ENCODE peak calls at places on chromosomes 7 and 10, in ten cellular contexts. One of them, this sample, is unnamed. For H3K27me3 and H3K9me3, the result is how much of the 10 kb centered on the place peaks cover.

GRCh38 chr10:128525444-128525843 is 399.2 kb upstream of the MKI67 start:
- DNase-seq in uterus: no peak
- DNase-seq in fibroblast of lung: no peak
- DNase-seq in esophagus squamous epithelium: no peak
- DNase-seq in neural progenitor cell: no peak
- DNase-seq in osteoblast: no peak
- DNase-seq in adrenal gland: no peak
- DNase-seq in AG04450: no peak
- DNase-seq in WERI-Rb-1: no peak
- DNase-seq in stomach: no peak
- DNase-seq in this sample: no peak

GRCh38 chr7:2019693-2020511 is 212.8 kb downstream of the MAD1L1 start:
- DNase-seq in esophagus squamous epithelium: peak
- DNase-seq in adrenal gland: peak
- DNase-seq in fibroblast of lung: peak
- DNase-seq in osteoblast: peak
- DNase-seq in AG04450: peak
- DNase-seq in neural progenitor cell: no peak
- DNase-seq in WERI-Rb-1: peak
- DNase-seq in uterus: peak
- DNase-seq in stomach: no peak
- DNase-seq in this sample: peak

GRCh38 chr7:64951250-64951848 is 39.5 kb downstream of the ZNF117 start:
- DNase-seq in esophagus squamous epithelium: no peak
- DNase-seq in AG04450: peak
- DNase-seq in fibroblast of lung: peak
- DNase-seq in stomach: no peak
- DNase-seq in uterus: no peak
- DNase-seq in osteoblast: peak
- DNase-seq in neural progenitor cell: peak
- DNase-seq in adrenal gland: no peak
- DNase-seq in WERI-Rb-1: no peak
- DNase-seq in this sample: no peak

GRCh38 chr7:68537228-68538071 is 1060.8 kb upstream of the AUTS2 start:
- DNase-seq in WERI-Rb-1: peak
- DNase-seq in osteoblast: peak
- DNase-seq in fibroblast of lung: no peak
- DNase-seq in stomach: no peak
- DNase-seq in AG04450: no peak
- DNase-seq in adrenal gland: no peak
- DNase-seq in neural progenitor cell: no peak
- DNase-seq in uterus: no peak
- DNase-seq in esophagus squamous epithelium: no peak
- DNase-seq in this sample: no peak

GRCh38 chr7:51045319-51046102 is 262.8 kb upstream of the GRB10 start:
- DNase-seq in uterus: no peak
- DNase-seq in WERI-Rb-1: no peak
- DNase-seq in esophagus squamous epithelium: no peak
- DNase-seq in stomach: no peak
- DNase-seq in fibroblast of lung: peak
- DNase-seq in AG04450: peak
- DNase-seq in osteoblast: peak
- DNase-seq in neural progenitor cell: no peak
- DNase-seq in adrenal gland: no peak
- DNase-seq in this sample: no peak

GRCh38 chr7:28298870-28299484 is 113.3 kb upstream of the CREB5 start:
- DNase-seq in adrenal gland: peak
- DNase-seq in WERI-Rb-1: peak
- DNase-seq in stomach: no peak
- DNase-seq in esophagus squamous epithelium: no peak
- DNase-seq in fibroblast of lung: peak
- DNase-seq in uterus: no peak
- DNase-seq in osteoblast: no peak
- DNase-seq in AG04450: no peak
- DNase-seq in neural progenitor cell: peak
- DNase-seq in this sample: no peak

GRCh38 chr10:44818721-44819127 is 92.4 kb upstream of the TMEM72 start:
- DNase-seq in AG04450: no peak
- DNase-seq in esophagus squamous epithelium: no peak
- DNase-seq in osteoblast: no peak
- DNase-seq in stomach: no peak
- DNase-seq in uterus: no peak
- DNase-seq in adrenal gland: no peak
- DNase-seq in fibroblast of lung: peak
- DNase-seq in neural progenitor cell: peak
- DNase-seq in WERI-Rb-1: no peak
- DNase-seq in this sample: no peak

GRCh38 chr10:126521354-126521753 is 133.1 kb upstream of the ADAM12 start:
- DNase-seq in osteoblast: no peak
- DNase-seq in adrenal gland: no peak
- DNase-seq in fibroblast of lung: peak
- DNase-seq in neural progenitor cell: no peak
- DNase-seq in esophagus squamous epithelium: no peak
- DNase-seq in WERI-Rb-1: no peak
- DNase-seq in uterus: no peak
- DNase-seq in AG04450: no peak
- DNase-seq in stomach: no peak
- DNase-seq in this sample: no peak

GRCh38 chr10:1643911-1644810 is 93.2 kb downstream of the ADARB2 start:
- DNase-seq in adrenal gland: no peak
- DNase-seq in esophagus squamous epithelium: no peak
- DNase-seq in stomach: no peak
- DNase-seq in WERI-Rb-1: no peak
- DNase-seq in AG04450: no peak
- DNase-seq in uterus: no peak
- DNase-seq in neural progenitor cell: no peak
- DNase-seq in osteoblast: peak
- DNase-seq in fibroblast of lung: no peak
- DNase-seq in this sample: no peak

GRCh38 chr10:117424789-117425649 is 49.8 kb upstream of the PDZD8 start:
- DNase-seq in fibroblast of lung: no peak
- DNase-seq in esophagus squamous epithelium: no peak
- DNase-seq in WERI-Rb-1: no peak
- DNase-seq in stomach: no peak
- DNase-seq in uterus: no peak
- DNase-seq in neural progenitor cell: peak
- DNase-seq in AG04450: no peak
- DNase-seq in osteoblast: no peak
- DNase-seq in adrenal gland: no peak
- DNase-seq in this sample: no peak

GRCh38 chr10:81018898-81019890 is 481.5 kb downstream of the SH2D4B start:
- DNase-seq in osteoblast: peak
- DNase-seq in uterus: no peak
- DNase-seq in adrenal gland: peak
- DNase-seq in fibroblast of lung: peak
- DNase-seq in stomach: no peak
- DNase-seq in WERI-Rb-1: peak
- DNase-seq in esophagus squamous epithelium: no peak
- DNase-seq in neural progenitor cell: peak
- DNase-seq in AG04450: no peak
- DNase-seq in this sample: no peak

GRCh38 chr10:133230387-133231195 is 574 bp downstream of the UTF1 start:
- DNase-seq in osteoblast: no peak
- DNase-seq in adrenal gland: no peak
- DNase-seq in neural progenitor cell: peak
- DNase-seq in fibroblast of lung: no peak
- DNase-seq in stomach: no peak
- DNase-seq in WERI-Rb-1: no peak
- DNase-seq in esophagus squamous epithelium: no peak
- DNase-seq in uterus: no peak
- DNase-seq in AG04450: no peak
- DNase-seq in this sample: no peak

DNA sequence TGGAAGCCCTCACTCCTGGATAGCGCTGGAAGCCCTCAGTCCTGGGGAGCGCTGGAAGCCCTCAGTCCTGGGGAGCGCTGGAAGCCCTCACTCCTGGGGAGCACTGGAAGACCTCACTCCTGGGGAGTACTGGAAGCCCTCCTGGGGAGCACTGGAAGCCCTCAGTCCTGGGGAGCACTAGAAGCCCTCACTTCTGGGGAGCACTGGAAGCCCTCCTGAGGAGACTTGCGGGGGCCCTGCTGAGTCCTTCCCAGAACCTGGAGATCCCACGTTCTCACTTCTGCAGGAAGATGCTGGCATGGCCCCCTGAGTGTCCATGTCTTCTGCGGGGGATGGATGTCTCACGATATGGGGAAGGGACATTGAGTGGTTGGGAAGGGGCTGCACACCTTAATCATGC is 267.1 kb downstream of the TCERG1L start:
- DNase-seq in esophagus squamous epithelium: no peak
- DNase-seq in stomach: no peak
- DNase-seq in adrenal gland: no peak
- DNase-seq in AG04450: no peak
- DNase-seq in WERI-Rb-1: no peak
- DNase-seq in fibroblast of lung: no peak
- DNase-seq in uterus: no peak
- DNase-seq in neural progenitor cell: no peak
- DNase-seq in osteoblast: no peak
- DNase-seq in this sample: peak
- H3K27me3 ChIP-seq in esophagus squamous epithelium: under half
- H3K27me3 ChIP-seq in stomach: under half
- H3K27me3 ChIP-seq in adrenal gland: under half
- H3K27me3 ChIP-seq in AG04450: under half
- H3K27me3 ChIP-seq in WERI-Rb-1: under half
- H3K27me3 ChIP-seq in fibroblast of lung: under half
- H3K27me3 ChIP-seq in uterus: under half
- H3K27me3 ChIP-seq in neural progenitor cell: under half
- H3K27me3 ChIP-seq in osteoblast: under half
- H3K27me3 ChIP-seq in this sample: under half

GRCh38 chr7:71521506-71521905 is 389.6 kb downstream of the GALNT17 start:
- DNase-seq in fibroblast of lung: peak
- DNase-seq in adrenal gland: no peak
- DNase-seq in WERI-Rb-1: peak
- DNase-seq in osteoblast: no peak
- DNase-seq in uterus: peak
- DNase-seq in AG04450: no peak
- DNase-seq in neural progenitor cell: no peak
- DNase-seq in esophagus squamous epithelium: no peak
- DNase-seq in stomach: no peak
- DNase-seq in this sample: no peak
- TF ChIP-seq CTCF in fibroblast of lung: no peak
- TF ChIP-seq CTCF in adrenal gland: no peak
- TF ChIP-seq CTCF in WERI-Rb-1: no peak
- TF ChIP-seq CTCF in osteoblast: no peak
- TF ChIP-seq CTCF in uterus: no peak
- TF ChIP-seq CTCF in AG04450: no peak
- TF ChIP-seq CTCF in neural progenitor cell: no peak
- TF ChIP-seq CTCF in esophagus squamous epithelium: no peak
- TF ChIP-seq CTCF in stomach: no peak
- TF ChIP-seq CTCF in this sample: no peak

DNA sequence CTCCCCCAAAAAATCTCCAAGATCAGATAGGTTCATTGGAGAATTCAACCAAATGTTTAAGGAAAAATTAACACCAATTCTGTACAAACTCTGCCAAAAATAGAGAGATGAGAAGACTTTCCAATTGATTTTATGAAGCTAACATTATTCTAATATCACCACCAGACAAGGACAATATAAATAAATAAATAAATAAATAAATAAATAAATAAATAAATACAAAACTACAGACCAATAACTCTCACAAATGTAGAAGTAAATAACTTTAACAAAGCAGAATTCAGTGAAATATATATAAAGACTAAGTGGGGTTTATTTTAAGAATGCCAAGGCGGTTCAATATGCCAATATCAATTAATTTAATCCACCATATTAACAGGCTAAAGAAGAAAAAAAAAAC is 425.9 kb upstream of the GHITM start:
- DNase-seq in fibroblast of lung: no peak
- DNase-seq in osteoblast: no peak
- DNase-seq in adrenal gland: no peak
- DNase-seq in esophagus squamous epithelium: no peak
- DNase-seq in uterus: no peak
- DNase-seq in WERI-Rb-1: no peak
- DNase-seq in AG04450: no peak
- DNase-seq in stomach: no peak
- DNase-seq in neural progenitor cell: no peak
- DNase-seq in this sample: no peak
- H3K9me3 ChIP-seq in fibroblast of lung: under half
- H3K9me3 ChIP-seq in osteoblast: under half
- H3K9me3 ChIP-seq in adrenal gland: under half
- H3K9me3 ChIP-seq in esophagus squamous epithelium: under half
- H3K9me3 ChIP-seq in uterus: under half
- H3K9me3 ChIP-seq in WERI-Rb-1: under half
- H3K9me3 ChIP-seq in AG04450: under half
- H3K9me3 ChIP-seq in stomach: under half
- H3K9me3 ChIP-seq in neural progenitor cell: under half
- H3K9me3 ChIP-seq in this sample: under half

GRCh38 chr7:111568419-111568818 is 6.1 kb upstream of the IMMP2L start:
- DNase-seq in fibroblast of lung: no peak
- DNase-seq in neural progenitor cell: no peak
- DNase-seq in stomach: no peak
- DNase-seq in uterus: no peak
- DNase-seq in osteoblast: no peak
- DNase-seq in WERI-Rb-1: no peak
- DNase-seq in adrenal gland: no peak
- DNase-seq in esophagus squamous epithelium: no peak
- DNase-seq in AG04450: no peak
- DNase-seq in this sample: no peak

GRCh38 chr7:111561659-111561908 is 708 bp downstream of the IMMP2L start:
- DNase-seq in esophagus squamous epithelium: no peak
- DNase-seq in stomach: no peak
- DNase-seq in uterus: no peak
- DNase-seq in AG04450: no peak
- DNase-seq in fibroblast of lung: peak
- DNase-seq in WERI-Rb-1: no peak
- DNase-seq in neural progenitor cell: no peak
- DNase-seq in adrenal gland: no peak
- DNase-seq in osteoblast: peak
- DNase-seq in this sample: no peak

GRCh38 chr7:111561909-111562732 is at the start of gene IMMP2L:
- DNase-seq in esophagus squamous epithelium: peak
- DNase-seq in fibroblast of lung: peak
- DNase-seq in osteoblast: peak
- DNase-seq in adrenal gland: peak
- DNase-seq in WERI-Rb-1: peak
- DNase-seq in stomach: peak
- DNase-seq in AG04450: peak
- DNase-seq in uterus: peak
- DNase-seq in neural progenitor cell: peak
- DNase-seq in this sample: peak

GRCh38 chr7:111560773-111561658 is 1.3 kb downstream of the IMMP2L start:
- DNase-seq in fibroblast of lung: peak
- DNase-seq in adrenal gland: no peak
- DNase-seq in esophagus squamous epithelium: no peak
- DNase-seq in uterus: no peak
- DNase-seq in AG04450: no peak
- DNase-seq in osteoblast: no peak
- DNase-seq in WERI-Rb-1: no peak
- DNase-seq in stomach: no peak
- DNase-seq in neural progenitor cell: peak
- DNase-seq in this sample: no peak

DNA sequence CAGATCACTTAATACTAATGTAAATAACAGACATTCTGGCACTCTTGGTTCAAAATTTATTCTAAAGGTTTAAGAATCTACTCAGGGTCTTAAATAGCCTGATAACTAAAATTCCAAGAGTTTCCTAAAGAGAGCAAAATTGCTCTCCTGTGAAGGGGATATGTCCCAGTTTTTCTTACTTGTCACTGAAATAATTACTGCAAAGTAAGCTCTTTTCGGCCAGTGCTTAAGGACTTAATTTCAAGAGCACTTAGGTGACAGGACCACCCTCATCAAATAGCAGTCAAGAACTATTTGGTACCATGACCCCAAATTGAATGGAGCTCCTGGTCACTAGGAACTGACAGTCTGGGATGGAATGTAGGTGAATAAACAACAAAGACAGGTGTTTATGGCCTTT is 1.8 kb upstream of the IMMP2L start:
- DNase-seq in WERI-Rb-1: no peak
- DNase-seq in neural progenitor cell: no peak
- DNase-seq in fibroblast of lung: no peak
- DNase-seq in osteoblast: no peak
- DNase-seq in adrenal gland: no peak
- DNase-seq in AG04450: no peak
- DNase-seq in stomach: no peak
- DNase-seq in esophagus squamous epithelium: no peak
- DNase-seq in uterus: no peak
- DNase-seq in this sample: no peak
- H3K27me3 ChIP-seq in WERI-Rb-1: under half
- H3K27me3 ChIP-seq in neural progenitor cell: under half
- H3K27me3 ChIP-seq in fibroblast of lung: under half
- H3K27me3 ChIP-seq in osteoblast: under half
- H3K27me3 ChIP-seq in adrenal gland: under half
- H3K27me3 ChIP-seq in AG04450: under half
- H3K27me3 ChIP-seq in stomach: under half
- H3K27me3 ChIP-seq in esophagus squamous epithelium: under half
- H3K27me3 ChIP-seq in uterus: under half
- H3K27me3 ChIP-seq in this sample: under half